ENCODE peak calls at places on chromosomes 13 and 19, in four cellular contexts. O is stimulated activated CD8-positive, alpha-beta memory T cell treated with anti-CD3 and anti-CD28 coated beads, Interleukin-4, amount 100 ng/mL, for 24 hours; B is SK-MEL-5; H is germinal center. S is an unnamed sample.

GRCh38 chr19:57276430-57276829 is 3.9 kb upstream of the ZNF460 start:
- DNase-seq in O (no peak), B (no peak), H (no peak), S (no peak)

GRCh38 chr13:48902421-48902820 is 73.3 kb upstream of the FNDC3A start:
- DNase-seq in O (no peak), B (peak; percentile 78), H (no peak), S (no peak)

GRCh38 chr19:30074741-30075460 is 132.9 kb downstream of the URI1 start:
- DNase-seq in O (no peak), B (no peak), H (no peak), S (no peak)

GRCh38 chr13:48043789-48044503 is 6.4 kb downstream of the NUDT15 start:
- DNase-seq in O (no peak), B (no peak), H (no peak), S (no peak)

GRCh38 chr13:64640002-64640401 is 2590.1 kb downstream of the PCDH9 start:
- DNase-seq in O (no peak), B (no peak), H (no peak), S (no peak)

GRCh38 chr13:113216165-113217056 is 7.0 kb downstream of the CUL4A start:
- DNase-seq in O (no peak), B (no peak), H (no peak), S (peak; percentile 21)

GRCh38 chr19:6100284-6100915 is 9.9 kb downstream of the RFX2 start:
- DNase-seq in O (no peak), B (no peak), H (peak; percentile 55), S (no peak)

GRCh38 chr19:11437955-11438354 is 2.5 kb downstream of the PRKCSH start:
- DNase-seq in O (no peak), B (no peak), H (peak; percentile 68), S (no peak)

GRCh38 chr19:55141696-55142095 is 7.3 kb downstream of the TNNT1 start:
- DNase-seq in O (no peak), B (no peak), H (no peak), S (no peak)

GRCh38 chr13:51105046-51105445 is 6.0 kb downstream of the C13orf42 start:
- DNase-seq in O (no peak), B (no peak), H (no peak), S (no peak)

GRCh38 chr19:28170066-28170465 is 1042.9 kb downstream of the UQCRFS1 start:
- DNase-seq in O (no peak), B (no peak), H (no peak), S (no peak)

GRCh38 chr13:39401091-39401647 is 201.8 kb downstream of the LHFPL6 start:
- DNase-seq in O (no peak), B (no peak), H (no peak), S (no peak)

S was measured in C1 segment of cervical spinal cord.